ENCODE peak calls at places on chromosome 12, in four cellular contexts. One of them, this sample, is unnamed.

GRCh38 chr12:2401040-2401439 is 348.3 kb downstream of the CACNA1C start:
- DNase-seq in SJSA1: no peak
- DNase-seq in Panc1: no peak
- DNase-seq in heart right ventricle: no peak
- DNase-seq in this sample: no peak

GRCh38 chr12:106942775-106943174 is 12.9 kb upstream of the TMEM263 start:
- DNase-seq in SJSA1: no peak
- DNase-seq in Panc1: no peak
- DNase-seq in heart right ventricle: no peak
- DNase-seq in this sample: no peak

GRCh38 chr12:128754275-128754674 is 69.5 kb downstream of the SLC15A4 start:
- DNase-seq in SJSA1: no peak
- DNase-seq in Panc1: no peak
- DNase-seq in heart right ventricle: no peak
- DNase-seq in this sample: no peak

GRCh38 chr12:19388131-19388549 is 51.2 kb upstream of the AEBP2 start:
- DNase-seq in SJSA1: no peak
- DNase-seq in Panc1: no peak
- DNase-seq in heart right ventricle: no peak
- DNase-seq in this sample: no peak

GRCh38 chr12:69904761-69905160 is 79.7 kb downstream of the MYRFL start:
- DNase-seq in SJSA1: no peak
- DNase-seq in Panc1: no peak
- DNase-seq in heart right ventricle: no peak
- DNase-seq in this sample: no peak

GRCh38 chr12:114611145-114612018 is 72.6 kb downstream of the TBX3 start:
- DNase-seq in SJSA1: no peak
- DNase-seq in Panc1: no peak
- DNase-seq in heart right ventricle: no peak
- DNase-seq in this sample: no peak

GRCh38 chr12:80269953-80270552 is 170.7 kb downstream of the OTOGL start:
- DNase-seq in SJSA1: peak; percentile 38
- DNase-seq in Panc1: peak; percentile 24
- DNase-seq in heart right ventricle: no peak
- DNase-seq in this sample: no peak

GRCh38 chr12:113900711-113901110 is 65.4 kb downstream of the RBM19 start:
- DNase-seq in SJSA1: peak; percentile 77
- DNase-seq in Panc1: no peak
- DNase-seq in heart right ventricle: no peak
- DNase-seq in this sample: peak; percentile 13

GRCh38 chr12:1855241-1855640 is 34.9 kb downstream of the LRTM2 start:
- DNase-seq in SJSA1: no peak
- DNase-seq in Panc1: no peak
- DNase-seq in heart right ventricle: no peak
- DNase-seq in this sample: no peak

GRCh38 chr12:72093424-72093823 is 154.8 kb downstream of the TPH2 start:
- DNase-seq in SJSA1: no peak
- DNase-seq in Panc1: no peak
- DNase-seq in heart right ventricle: no peak
- DNase-seq in this sample: no peak

GRCh38 chr12:58925733-58926113 is 5.4 kb upstream of the LRIG3 start:
- DNase-seq in SJSA1: no peak
- DNase-seq in Panc1: no peak
- DNase-seq in heart right ventricle: no peak
- DNase-seq in this sample: no peak

GRCh38 chr12:92248977-92249376 is 103.3 kb upstream of the BTG1 start:
- DNase-seq in SJSA1: no peak
- DNase-seq in Panc1: no peak
- DNase-seq in heart right ventricle: no peak
- DNase-seq in this sample: no peak

GRCh38 chr12:71201136-71201679 is 43.4 kb upstream of the TSPAN8 start:
- DNase-seq in SJSA1: no peak
- DNase-seq in Panc1: no peak
- DNase-seq in heart right ventricle: no peak
- DNase-seq in this sample: no peak

GRCh38 chr12:49017764-49018281 is 753 bp downstream of the PRKAG1 start:
- DNase-seq in SJSA1: no peak
- DNase-seq in Panc1: no peak
- DNase-seq in heart right ventricle: no peak
- DNase-seq in this sample: no peak

GRCh38 chr12:7512528-7512927 is 9.0 kb upstream of the CD163 start:
- DNase-seq in SJSA1: peak; percentile 26
- DNase-seq in Panc1: no peak
- DNase-seq in heart right ventricle: no peak
- DNase-seq in this sample: peak; percentile 45

GRCh38 chr12:31002999-31003398 is 70.7 kb upstream of the DDX11 start:
- DNase-seq in SJSA1: peak; percentile 53
- DNase-seq in Panc1: no peak
- DNase-seq in heart right ventricle: no peak
- DNase-seq in this sample: no peak

GRCh38 chr12:119615518-119616475 is 22.2 kb downstream of the TMEM233 start:
- DNase-seq in SJSA1: no peak
- DNase-seq in Panc1: no peak
- DNase-seq in heart right ventricle: no peak
- DNase-seq in this sample: no peak

GRCh38 chr12:64672925-64673409 is 62.7 kb downstream of the RASSF3 start:
- DNase-seq in SJSA1: no peak
- DNase-seq in Panc1: no peak
- DNase-seq in heart right ventricle: peak; percentile 56
- DNase-seq in this sample: peak; percentile 70

GRCh38 chr12:54604436-54604835 is 16.0 kb upstream of the PPP1R1A start:
- DNase-seq in SJSA1: no peak
- DNase-seq in Panc1: no peak
- DNase-seq in heart right ventricle: no peak
- DNase-seq in this sample: no peak

GRCh38 chr12:54605138-54605970 is 16.9 kb upstream of the PPP1R1A start:
- DNase-seq in SJSA1: no peak
- DNase-seq in Panc1: no peak
- DNase-seq in heart right ventricle: no peak
- DNase-seq in this sample: no peak

GRCh38 chr12:54602661-54603060 is 14.2 kb upstream of the PPP1R1A start:
- DNase-seq in SJSA1: no peak
- DNase-seq in Panc1: no peak
- DNase-seq in heart right ventricle: no peak
- DNase-seq in this sample: no peak

GRCh38 chr12:54603173-54603814 is 14.8 kb upstream of the PPP1R1A start:
- DNase-seq in SJSA1: peak; percentile 40
- DNase-seq in Panc1: peak; percentile 52
- DNase-seq in heart right ventricle: no peak
- DNase-seq in this sample: peak; percentile 44

DNA sequence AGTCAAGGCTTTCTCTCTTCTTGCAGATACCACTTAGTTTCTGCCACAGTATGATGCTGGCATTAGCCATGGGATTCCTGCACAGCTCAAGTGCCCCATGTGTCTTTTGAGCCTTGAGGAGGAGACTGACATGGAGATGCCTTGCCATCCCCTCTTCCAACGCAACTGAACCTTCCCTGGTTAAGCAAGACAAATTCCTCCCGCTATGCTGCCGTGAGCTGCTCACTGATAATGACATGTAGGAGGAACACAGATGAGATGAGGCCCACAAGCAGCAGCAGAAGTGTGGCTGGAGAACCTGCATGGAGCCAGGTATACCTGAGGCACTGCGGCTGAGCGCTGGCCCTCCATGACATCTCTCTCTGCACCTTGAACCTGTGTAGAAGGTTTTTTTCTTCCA is 15.4 kb upstream of the PPP1R1A start:
- DNase-seq in SJSA1: no peak
- DNase-seq in Panc1: no peak
- DNase-seq in heart right ventricle: no peak
- DNase-seq in this sample: no peak
- H3K4me1 ChIP-seq in SJSA1: no peaks in the 10 kb centered on the region
- H3K4me1 ChIP-seq in Panc1: no peaks in the 10 kb centered on the region
- H3K4me1 ChIP-seq in heart right ventricle: no peaks in the 10 kb centered on the region
- H3K4me1 ChIP-seq in this sample: no peaks in the 10 kb centered on the region

DNA sequence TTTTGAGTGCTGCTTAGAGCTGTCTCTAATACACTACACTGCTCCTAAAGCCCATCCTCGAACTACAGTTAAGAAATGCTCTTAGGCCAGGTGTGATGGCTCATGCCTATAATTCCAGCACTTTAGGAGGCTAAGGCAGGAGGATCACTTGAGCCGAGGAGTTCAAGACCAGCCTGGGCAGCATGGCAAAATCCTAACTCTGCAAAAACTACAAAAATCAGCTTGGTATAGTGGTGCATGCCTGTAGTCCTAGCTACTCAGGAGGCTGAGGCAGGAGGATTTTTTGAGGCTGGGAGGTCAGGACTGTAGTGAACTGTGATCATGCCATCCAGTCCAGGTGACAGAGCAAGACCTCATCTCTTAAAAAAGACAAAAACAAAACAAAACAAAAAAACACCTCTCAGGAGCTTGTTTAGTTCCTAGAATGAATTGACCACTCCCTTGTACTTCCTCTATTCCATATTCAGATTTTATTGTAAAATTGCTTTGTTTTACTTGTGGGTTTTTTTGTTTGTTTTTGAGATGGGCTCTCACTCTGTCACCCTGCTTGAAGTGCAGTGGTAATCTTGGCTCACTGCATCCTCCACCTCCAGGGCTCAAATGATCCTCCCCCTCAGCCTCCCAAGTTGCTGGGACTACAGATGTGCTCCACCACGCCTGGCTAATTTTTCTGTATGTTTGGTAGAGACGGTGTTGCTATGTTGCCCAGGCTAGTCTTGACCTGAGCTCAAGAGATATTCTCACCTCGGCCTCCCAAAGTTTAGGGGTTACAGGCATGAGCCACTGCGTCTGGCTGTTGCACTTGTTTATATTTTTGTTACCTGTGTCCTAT is 13.6 kb downstream of the MDM2 start:
- DNase-seq in SJSA1: peak; percentile 82
- DNase-seq in Panc1: no peak
- DNase-seq in heart right ventricle: no peak
- DNase-seq in this sample: no peak
- H3K4me1 ChIP-seq in SJSA1: peaks cover 4% of the 10 kb centered on the region
- H3K4me1 ChIP-seq in Panc1: no peaks in the 10 kb centered on the region
- H3K4me1 ChIP-seq in heart right ventricle: peaks cover 4% of the 10 kb centered on the region
- H3K4me1 ChIP-seq in this sample: no peaks in the 10 kb centered on the region

DNA sequence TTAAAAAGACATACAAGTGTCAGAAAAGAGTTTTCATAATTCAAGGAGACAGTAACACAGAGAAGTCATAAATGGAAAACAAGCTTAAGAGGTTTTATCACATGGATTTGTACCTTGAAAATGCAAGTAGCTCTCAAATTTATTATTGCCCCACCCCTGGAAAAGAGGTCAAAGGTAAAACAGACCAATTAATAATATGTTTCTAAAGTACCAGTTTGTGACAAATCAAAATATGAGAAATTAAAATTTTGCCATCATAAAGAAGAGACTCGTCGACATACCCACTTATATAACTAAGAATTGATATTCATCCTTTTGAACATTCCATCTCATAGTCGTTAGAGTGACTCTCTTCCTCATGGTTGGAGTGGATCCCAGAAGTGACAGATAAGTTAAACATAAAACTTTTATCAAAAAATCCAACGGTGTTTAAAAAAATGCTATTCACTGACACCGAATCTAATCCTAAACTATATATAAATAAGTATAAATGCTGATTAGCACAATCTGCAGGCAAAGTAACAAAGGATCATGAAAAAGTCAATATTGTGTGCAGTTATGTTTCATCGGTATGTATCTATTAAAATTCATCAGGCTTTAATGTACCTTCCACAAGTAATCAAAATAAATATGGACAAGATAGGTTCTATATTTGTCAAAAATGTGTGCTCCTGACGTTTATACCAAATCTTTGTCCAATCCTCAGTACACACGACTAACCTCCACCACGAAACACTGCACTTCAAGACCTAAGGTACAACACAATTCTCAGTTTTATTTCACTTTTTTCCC is 2.3 kb downstream of the CORO1C start:
- DNase-seq in SJSA1: no peak
- DNase-seq in Panc1: no peak
- DNase-seq in heart right ventricle: no peak
- DNase-seq in this sample: no peak
- H3K4me1 ChIP-seq in SJSA1: peaks cover 56% of the 10 kb centered on the region
- H3K4me1 ChIP-seq in Panc1: peaks cover 40% of the 10 kb centered on the region
- H3K4me1 ChIP-seq in heart right ventricle: peaks cover 28% of the 10 kb centered on the region
- H3K4me1 ChIP-seq in this sample: peaks cover 49% of the 10 kb centered on the region

DNA sequence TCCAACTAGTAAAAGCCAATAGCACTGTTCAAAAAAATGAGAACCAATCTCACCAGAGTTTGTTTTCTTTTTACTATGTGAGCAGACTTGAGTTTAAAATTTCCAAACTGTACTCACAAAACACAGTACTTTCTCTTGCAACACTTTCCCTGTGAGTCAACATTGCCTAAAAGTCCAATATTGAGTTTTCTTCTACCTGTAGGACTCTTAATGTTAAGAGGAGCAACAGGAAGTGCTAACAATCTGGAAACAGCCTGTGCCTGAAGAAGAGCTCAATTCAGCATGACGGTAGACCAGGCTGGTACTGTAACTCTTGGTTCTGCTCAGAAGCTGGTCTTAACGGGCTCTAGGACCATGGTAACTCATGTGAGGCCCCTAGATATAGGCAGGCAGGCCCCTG is 144.3 kb downstream of the MED13L start:
- DNase-seq in SJSA1: no peak
- DNase-seq in Panc1: no peak
- DNase-seq in heart right ventricle: no peak
- DNase-seq in this sample: no peak
- H3K4me1 ChIP-seq in SJSA1: peaks cover 82% of the 10 kb centered on the region
- H3K4me1 ChIP-seq in Panc1: peaks cover 53% of the 10 kb centered on the region
- H3K4me1 ChIP-seq in heart right ventricle: peaks cover 28% of the 10 kb centered on the region
- H3K4me1 ChIP-seq in this sample: peaks cover 15% of the 10 kb centered on the region

GRCh38 chr12:53462935-53463334 is 11.0 kb downstream of the PCBP2 start:
- DNase-seq in SJSA1: no peak
- DNase-seq in Panc1: no peak
- DNase-seq in heart right ventricle: no peak
- DNase-seq in this sample: no peak

GRCh38 chr12:53466640-53467039 is 14.7 kb downstream of the PCBP2 start:
- DNase-seq in SJSA1: no peak
- DNase-seq in Panc1: no peak
- DNase-seq in heart right ventricle: no peak
- DNase-seq in this sample: no peak

GRCh38 chr12:53465679-53466078 is 13.8 kb downstream of the PCBP2 start:
- DNase-seq in SJSA1: no peak
- DNase-seq in Panc1: no peak
- DNase-seq in heart right ventricle: no peak
- DNase-seq in this sample: no peak

GRCh38 chr12:53463802-53464375 is 12.0 kb downstream of the PCBP2 start:
- DNase-seq in SJSA1: no peak
- DNase-seq in Panc1: no peak
- DNase-seq in heart right ventricle: no peak
- DNase-seq in this sample: no peak

DNA sequence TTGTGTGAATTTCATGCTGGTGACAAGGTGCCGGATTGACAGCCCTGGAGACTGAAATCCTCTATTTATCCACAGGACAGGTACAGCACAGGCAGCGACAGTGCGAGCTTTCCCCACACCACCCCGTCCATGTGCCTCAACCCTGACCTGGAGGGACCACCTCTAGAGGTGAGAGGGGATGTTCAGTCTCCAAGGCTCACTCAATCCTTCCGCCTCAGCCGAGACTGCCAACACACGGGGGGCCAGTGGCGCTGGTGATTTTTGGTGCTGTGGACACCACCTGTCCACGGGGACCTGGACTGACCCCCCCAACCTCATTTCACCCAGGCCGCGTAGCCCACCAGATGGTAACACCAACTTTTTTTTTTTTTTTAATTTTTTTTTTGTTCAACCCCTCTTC is 12.8 kb downstream of the PCBP2 start:
- DNase-seq in SJSA1: no peak
- DNase-seq in Panc1: no peak
- DNase-seq in heart right ventricle: no peak
- DNase-seq in this sample: no peak
- H3K4me1 ChIP-seq in SJSA1: no peaks in the 10 kb centered on the region
- H3K4me1 ChIP-seq in Panc1: peaks cover 6% of the 10 kb centered on the region
- H3K4me1 ChIP-seq in heart right ventricle: peaks cover 59% of the 10 kb centered on the region
- H3K4me1 ChIP-seq in this sample: no peaks in the 10 kb centered on the region